ENCODE peak calls at places on chromosome 16, in ten cellular contexts. A, X, P, F, E, I, C, U, G and D are unnamed samples.

GRCh38 chr16:84286568-84287220 is 8.0 kb upstream of the WFDC1 start:
- DNase-seq in P (no peak), E (no peak), G (no peak), I (no peak), X (no peak), F (no peak), C (no peak), A (peak; percentile 60), U (no peak), D (no peak)

GRCh38 chr16:7268182-7268581 is 64.5 kb upstream of the RBFOX1 start:
- DNase-seq in X (no peak), I (peak; percentile 30), A (no peak), E (peak; percentile 2), G (no peak), F (no peak), P (peak; percentile 8), U (no peak), C (peak; percentile 43), D (no peak)

GRCh38 chr16:56744996-56745640 is 15.2 kb downstream of the NUP93 start:
- DNase-seq in X (no peak), C (no peak), P (no peak), E (no peak), G (no peak), A (no peak), U (no peak), I (no peak), F (no peak), D (no peak)

GRCh38 chr16:21167360-21167759 is 8.9 kb downstream of the LDAF1 start:
- DNase-seq in E (peak; percentile 97), A (no peak), I (no peak), G (no peak), C (no peak), F (no peak), U (no peak), P (no peak), X (no peak), D (no peak)

GRCh38 chr16:72191551-72191950 is 19.6 kb upstream of the PMFBP1 start:
- DNase-seq in C (peak; percentile 25), F (no peak), U (no peak), P (peak; percentile 52), E (no peak), I (no peak), X (no peak), G (no peak), A (no peak), D (no peak)

GRCh38 chr16:30112197-30113030 is 923 bp downstream of the GDPD3 start:
- DNase-seq in E (peak; percentile 53), X (no peak), C (no peak), P (peak; percentile 36), A (peak; percentile 84), F (peak; percentile 53), U (no peak), G (no peak), I (no peak), D (no peak)

GRCh38 chr16:47966325-47966724 is 189.5 kb downstream of the ABCC12 start:
- DNase-seq in A (no peak), U (no peak), G (no peak), I (no peak), P (no peak), C (no peak), X (no peak), F (no peak), E (no peak), D (no peak)

GRCh38 chr16:4641306-4641687 is 16.7 kb downstream of the MGRN1 start:
- DNase-seq in I (no peak), P (no peak), U (no peak), E (no peak), G (no peak), F (no peak), A (no peak), C (no peak), X (no peak), D (no peak)

GRCh38 chr16:85424260-85425060 is 188.7 kb upstream of the GSE1 start:
- DNase-seq in I (no peak), G (peak; percentile 41), X (no peak), U (no peak), C (peak; percentile 71), F (no peak), P (peak; percentile 21), A (peak; percentile 46), E (no peak), D (no peak)

GRCh38 chr16:77834600-77834963 is 46.2 kb downstream of the VAT1L start:
- DNase-seq in G (no peak), F (no peak), E (peak; percentile 80), P (no peak), X (no peak), I (no peak), A (no peak), C (no peak), U (no peak), D (no peak)

GRCh38 chr16:22424161-22424937 is 49.9 kb upstream of the CDR2 start:
- DNase-seq in X (no peak), F (no peak), A (no peak), C (no peak), I (peak; percentile 33), U (no peak), G (peak; percentile 42), E (no peak), P (no peak), D (no peak)

GRCh38 chr16:85586360-85587145 is 26.6 kb upstream of the GSE1 start:
- DNase-seq in C (peak; percentile 67), F (no peak), I (peak; percentile 38), X (no peak), U (no peak), P (no peak), E (no peak), G (no peak), A (no peak), D (no peak)

GRCh38 chr16:24918641-24919040 is 72.9 kb downstream of the SLC5A11 start:
- DNase-seq in A (no peak), C (no peak), I (no peak), F (no peak), G (no peak), P (no peak), X (no peak), U (no peak), E (no peak), D (no peak)